ENCODE peak calls at places on chromosomes 12 and 14, in ten cellular contexts. U, W, Z, X, R, E, L, O, C and G are unnamed samples.
A peak's percentile ranks its signal among the peaks of the same experiment; 100 is the strongest.

GRCh38 chr12:4939418-4940023 is 29.8 kb downstream of the KCNA1 start:
- DNase-seq in Z (no peak), L (no peak), R (no peak), U (no peak), X (no peak), W (no peak), O (no peak), E (no peak), C (no peak), G (no peak)

GRCh38 chr12:75481013-75481705 is 604 bp downstream of the GLIPR1 start:
- DNase-seq in O (no peak), R (no peak), U (no peak), C (peak; percentile 46), L (no peak), Z (no peak), E (no peak), X (no peak), W (no peak), G (peak; percentile 53)

GRCh38 chr12:632102-632696 is 31.0 kb downstream of the NINJ2 start:
- DNase-seq in Z (no peak), E (no peak), W (peak; percentile 85), L (no peak), X (peak; percentile 30), O (no peak), U (no peak), C (peak; percentile 71), R (no peak), G (peak; percentile 91)

GRCh38 chr14:78673845-78674244 is 503.7 kb downstream of the NRXN3 start:
- DNase-seq in X (no peak), L (no peak), E (no peak), Z (no peak), O (no peak), R (no peak), W (no peak), C (no peak), U (no peak), G (no peak)

GRCh38 chr14:60288279-60288678 is 39.3 kb downstream of the PPM1A start:
- DNase-seq in L (no peak), E (no peak), R (no peak), U (no peak), W (no peak), C (no peak), X (no peak), Z (no peak), O (no peak), G (no peak)

GRCh38 chr12:87157791-87158190 is 871.4 kb downstream of the C12orf50 start:
- DNase-seq in X (no peak), L (no peak), C (peak; percentile 88), R (no peak), O (no peak), W (no peak), U (no peak), E (no peak), Z (no peak), G (no peak)

GRCh38 chr12:101552277-101552676 is 42.5 kb upstream of the MYBPC1 start:
- DNase-seq in Z (no peak), O (no peak), W (no peak), U (no peak), L (no peak), X (no peak), C (peak; percentile 76), E (no peak), R (no peak), G (no peak)

GRCh38 chr12:54189198-54189539 is 384 bp upstream of the SMUG1 start:
- DNase-seq in U (no peak), X (no peak), Z (no peak), E (no peak), C (no peak), O (no peak), W (no peak), L (no peak), R (no peak), G (no peak)

GRCh38 chr12:3336606-3337311 is 154.2 kb upstream of the PRMT8 start:
- DNase-seq in W (peak; percentile 77), O (no peak), L (no peak), Z (no peak), E (no peak), C (no peak), U (no peak), R (no peak), X (no peak), G (no peak)

GRCh38 chr12:29212682-29213397 is 63.8 kb downstream of the FAR2 start:
- DNase-seq in W (peak; percentile 20), X (no peak), O (no peak), U (no peak), Z (no peak), L (no peak), R (no peak), E (no peak), C (no peak), G (peak; percentile 38)

GRCh38 chr12:83559650-83560049 is 872.9 kb downstream of the TMTC2 start:
- DNase-seq in Z (no peak), U (no peak), O (no peak), R (no peak), W (no peak), E (no peak), L (no peak), X (no peak), C (no peak), G (no peak)

GRCh38 chr12:19183121-19183838 is 53.7 kb downstream of the PLEKHA5 start:
- DNase-seq in C (no peak), E (no peak), U (no peak), W (peak; percentile 26), O (no peak), R (no peak), Z (no peak), X (peak; percentile 44), L (no peak), G (no peak)

GRCh38 chr14:101501858-101502615 is 59.3 kb upstream of the DIO3 start:
- DNase-seq in C (no peak), R (no peak), X (no peak), W (no peak), O (no peak), Z (peak; percentile 57), E (no peak), L (no peak), U (peak; percentile 8), G (no peak)

GRCh38 chr12:124938606-124939427 is 24.4 kb upstream of the UBC start:
- DNase-seq in L (peak; percentile 62), U (peak; percentile 66), R (no peak), E (no peak), Z (peak; percentile 93), W (peak; percentile 94), X (peak; percentile 81), C (peak; percentile 92), O (peak; percentile 59), G (peak; percentile 91)

GRCh38 chr14:35576260-35576659 is 42.3 kb downstream of the INSM2 start:
- DNase-seq in O (no peak), X (peak; percentile 49), E (no peak), C (peak; percentile 20), Z (no peak), W (peak; percentile 57), U (no peak), R (no peak), L (no peak), G (peak; percentile 9)

GRCh38 chr14:35789651-35790050 is 19.4 kb downstream of the RALGAPA1 start:
- DNase-seq in R (no peak), E (no peak), U (no peak), O (no peak), W (no peak), L (no peak), Z (no peak), X (no peak), C (no peak), G (no peak)

GRCh38 chr12:87376722-87377121 is 652.5 kb downstream of the C12orf50 start:
- DNase-seq in R (no peak), W (no peak), C (no peak), X (no peak), Z (no peak), L (no peak), U (no peak), O (no peak), E (no peak), G (no peak)

GRCh38 chr12:132582058-132582420 is 28.3 kb downstream of the LRCOL1 start:
- DNase-seq in W (no peak), X (no peak), R (no peak), L (no peak), E (no peak), U (peak; percentile 52), Z (no peak), C (no peak), O (peak; percentile 69), G (no peak)

GRCh38 chr12:122888232-122888752 is 7.6 kb downstream of the VPS37B start:
- DNase-seq in W (peak; percentile 96), R (no peak), O (no peak), C (peak; percentile 98), E (no peak), X (no peak), Z (peak; percentile 89), U (no peak), L (no peak), G (peak; percentile 96)

GRCh38 chr12:52087961-52088820 is 8.7 kb downstream of the SMIM41 start:
- DNase-seq in O (no peak), X (no peak), R (peak; percentile 74), Z (peak; percentile 76), W (no peak), E (no peak), C (no peak), U (no peak), L (no peak), G (no peak)

GRCh38 chr12:41288188-41288811 is 100.2 kb downstream of the PDZRN4 start:
- DNase-seq in L (no peak), X (no peak), O (no peak), R (no peak), U (no peak), W (no peak), E (no peak), C (no peak), Z (no peak), G (no peak)

GRCh38 chr14:54798465-54799124 is 104.0 kb downstream of the GCH1 start:
- DNase-seq in X (no peak), C (no peak), R (no peak), Z (peak; percentile 31), E (no peak), W (no peak), L (no peak), U (no peak), O (no peak), G (no peak)

GRCh38 chr12:114240288-114240687 is 165.7 kb downstream of the TBX5 start:
- DNase-seq in X (no peak), O (peak; percentile 25), C (no peak), W (no peak), L (no peak), R (no peak), Z (peak; percentile 70), U (no peak), E (no peak), G (no peak)

GRCh38 chr14:37985826-37986470 is 221.8 kb upstream of the SSTR1 start:
- DNase-seq in O (peak; percentile 54), W (peak; percentile 78), E (peak; percentile 13), L (no peak), U (no peak), R (no peak), C (peak; percentile 72), Z (no peak), X (peak; percentile 76), G (peak; percentile 67)

GRCh38 chr14:68135566-68135965 is 316.0 kb downstream of the RAD51B start:
- DNase-seq in W (no peak), L (no peak), C (no peak), O (no peak), Z (no peak), E (no peak), U (no peak), R (no peak), X (no peak), G (no peak)

GRCh38 chr14:61132336-61132735 is 148.8 kb downstream of the TMEM30B start:
- DNase-seq in E (no peak), L (no peak), C (no peak), O (no peak), U (no peak), Z (no peak), X (no peak), R (no peak), W (no peak), G (no peak)

GRCh38 chr12:7061138-7061537 is 620 bp downstream of the C1S start:
- DNase-seq in E (no peak), O (no peak), U (peak; percentile 36), Z (peak; percentile 82), W (no peak), L (no peak), R (no peak), X (no peak), C (no peak), G (no peak)

GRCh38 chr14:65382586-65382985 is 29.9 kb upstream of the FUT8 start:
- DNase-seq in U (no peak), X (no peak), E (no peak), L (no peak), O (no peak), Z (no peak), W (no peak), C (no peak), R (no peak), G (no peak)